ENCODE peak calls at places on chromosome 6, in ten cellular contexts. W is stimulated activated CD4-positive, alpha-beta T cell treated with anti-CD3 and anti-CD28 coated beads, Interleukin-1b, Interleukin-23, amount 100 ng/mL, for 4 hours; M is epithelial cell of esophagus; L is CD8-positive, alpha-beta memory T cell; J is right atrium auricular region; K is HL-60; V is amygdala; A is BJ; S is progenitor cell of endocrine pancreas; T is fibroblast of villous mesenchyme. Y is an unnamed sample.

GRCh38 chr6:96304997-96305396 is 216.6 kb upstream of the UFL1 start:
- DNase-seq in W (no peak), L (no peak), V (no peak), M (peak), J (no peak), K (no peak), S (no peak), T (no peak), A (no peak), Y (no peak)

GRCh38 chr6:26497610-26498009 is 2.5 kb upstream of the BTN1A1 start:
- DNase-seq in S (no peak), L (no peak), J (no peak), T (no peak), A (no peak), K (no peak), V (no peak), M (no peak), W (no peak), Y (no peak)

GRCh38 chr6:169968541-169969270 is 217.3 kb downstream of the ERMARD start:
- DNase-seq in S (no peak), T (no peak), A (no peak), M (no peak), J (peak), W (no peak), L (no peak), K (no peak), V (no peak), Y (no peak)

GRCh38 chr6:101013612-101014195 is 132.6 kb upstream of the ASCC3 start:
- DNase-seq in K (no peak), S (no peak), A (no peak), L (no peak), M (peak), T (no peak), W (no peak), J (no peak), V (no peak), Y (no peak)

GRCh38 chr6:5961836-5962235 is 44.9 kb downstream of the NRN1 start:
- DNase-seq in L (no peak), S (no peak), J (no peak), V (no peak), A (no peak), M (no peak), K (no peak), T (no peak), W (no peak), Y (no peak)

GRCh38 chr6:170284866-170285469 is 5.9 kb downstream of the DLL1 start:
- DNase-seq in J (no peak), T (no peak), A (no peak), K (no peak), V (no peak), S (no peak), M (no peak), W (no peak), L (no peak), Y (no peak)

GRCh38 chr6:84779917-84780316 is 15.5 kb upstream of the TBX18 start:
- DNase-seq in M (no peak), S (no peak), J (no peak), K (no peak), V (no peak), T (no peak), A (no peak), L (no peak), W (no peak), Y (no peak)

GRCh38 chr6:139016337-139017213 is 12.0 kb upstream of the ABRACL start:
- DNase-seq in T (peak), A (no peak), V (no peak), J (no peak), M (no peak), W (no peak), K (peak), S (no peak), L (no peak), Y (no peak)

GRCh38 chr6:53746442-53747103 is 48.2 kb upstream of the LRRC1 start:
- DNase-seq in L (no peak), M (peak), K (no peak), A (no peak), T (no peak), J (no peak), S (no peak), V (no peak), W (no peak), Y (no peak)

GRCh38 chr6:25981529-25982263 is 19.1 kb downstream of the TRIM38 start:
- DNase-seq in K (no peak), V (no peak), J (no peak), S (no peak), M (no peak), T (no peak), W (no peak), A (no peak), L (no peak), Y (no peak)

GRCh38 chr6:43496370-43497128 is 13.6 kb downstream of the LRRC73 start:
- DNase-seq in J (no peak), M (peak), V (no peak), K (no peak), T (peak), W (no peak), A (no peak), S (no peak), L (no peak), Y (no peak)

GRCh38 chr6:3603443-3604130 is 146.7 kb upstream of the SLC22A23 start:
- DNase-seq in S (no peak), K (no peak), M (peak), L (no peak), V (no peak), J (no peak), T (no peak), W (no peak), A (no peak), Y (no peak)

GRCh38 chr6:136501514-136501913 is 48.7 kb downstream of the MAP7 start:
- DNase-seq in S (no peak), L (no peak), T (peak), V (no peak), J (no peak), K (no peak), A (no peak), M (no peak), W (no peak), Y (no peak)

GRCh38 chr6:37511910-37512399 is 12.3 kb upstream of the CCDC167 start:
- DNase-seq in L (no peak), T (no peak), S (no peak), K (no peak), W (no peak), J (no peak), M (no peak), V (no peak), A (no peak), Y (no peak)

GRCh38 chr6:3390698-3391097 is 66.2 kb downstream of the SLC22A23 start:
- DNase-seq in J (peak), A (no peak), K (no peak), V (peak), M (peak), S (no peak), W (no peak), L (no peak), T (no peak), Y (peak)

GRCh38 chr6:166822609-166823008 is 133.7 kb downstream of the RNASET2 start:
- DNase-seq in L (no peak), M (no peak), T (no peak), V (no peak), K (no peak), S (no peak), A (no peak), W (no peak), J (no peak), Y (no peak)

GRCh38 chr6:53294095-53294494 is 54.7 kb downstream of the ELOVL5 start:
- DNase-seq in V (no peak), K (no peak), L (peak), A (no peak), M (no peak), W (no peak), S (peak), T (peak), J (no peak), Y (no peak)

GRCh38 chr6:137883400-137883888 is 16.4 kb downstream of the TNFAIP3 start:
- DNase-seq in M (no peak), L (peak), S (no peak), W (no peak), V (no peak), A (no peak), T (no peak), K (peak), J (no peak), Y (no peak)

GRCh38 chr6:51514396-51515051 is 572.9 kb downstream of the PKHD1 start:
- DNase-seq in W (no peak), T (no peak), M (peak), S (no peak), V (no peak), L (no peak), J (no peak), K (no peak), A (no peak), Y (no peak)

GRCh38 chr6:142374090-142374783 is 72.4 kb downstream of the ADGRG6 start:
- DNase-seq in W (no peak), M (no peak), S (no peak), T (no peak), K (no peak), V (no peak), L (no peak), A (no peak), J (no peak), Y (no peak)

GRCh38 chr6:14454467-14454763 is 336.8 kb downstream of the CD83 start:
- DNase-seq in T (no peak), K (no peak), W (peak), M (peak), L (peak), S (no peak), A (no peak), V (no peak), J (no peak), Y (no peak)

GRCh38 chr6:1744543-1744942 is 134.8 kb downstream of the FOXC1 start:
- DNase-seq in W (no peak), K (no peak), V (no peak), M (no peak), A (no peak), L (no peak), S (no peak), J (no peak), T (no peak), Y (no peak)

GRCh38 chr6:38853236-38853635 is 138.1 kb downstream of the DNAH8 start:
- DNase-seq in V (no peak), T (no peak), M (no peak), S (no peak), A (no peak), K (no peak), L (no peak), W (no peak), J (no peak), Y (no peak)

GRCh38 chr6:35142578-35142977 is 1.4 kb upstream of the TCP11 start:
- DNase-seq in T (no peak), J (no peak), A (no peak), L (no peak), K (peak), V (no peak), S (no peak), M (no peak), W (no peak), Y (no peak)

GRCh38 chr6:92122746-92123145 is 1296.6 kb downstream of the EPHA7 start:
- DNase-seq in J (no peak), L (no peak), A (no peak), K (no peak), T (peak), S (no peak), W (no peak), M (peak), V (no peak), Y (no peak)

GRCh38 chr6:129402244-129402643 is 307.7 kb downstream of the ARHGAP18 start:
- DNase-seq in M (peak), S (no peak), W (no peak), T (peak), J (no peak), K (no peak), A (no peak), V (no peak), L (no peak), Y (no peak)

GRCh38 chr6:113994934-113995342 is 24.0 kb upstream of the HDAC2 start:
- DNase-seq in M (peak), S (no peak), L (no peak), K (peak), J (no peak), W (no peak), T (peak), V (peak), A (peak), Y (peak)

GRCh38 chr6:44145839-44146238 is 12.8 kb upstream of the CAPN11 start:
- DNase-seq in M (no peak), A (no peak), J (no peak), S (no peak), W (no peak), V (no peak), L (no peak), K (no peak), T (no peak), Y (no peak)

GRCh38 chr6:70270287-70271005 is 32.4 kb downstream of the COL9A1 start:
- DNase-seq in K (no peak), L (no peak), A (no peak), T (no peak), V (no peak), S (no peak), J (no peak), W (no peak), M (no peak), Y (no peak)

GRCh38 chr6:38427492-38428210 is 212.1 kb downstream of the BTBD9 start:
- DNase-seq in J (no peak), V (no peak), K (no peak), T (no peak), M (no peak), W (no peak), A (no peak), L (no peak), S (no peak), Y (no peak)

GRCh38 chr6:169070506-169071176 is 183.0 kb downstream of the THBS2 start:
- DNase-seq in T (peak), K (no peak), W (no peak), L (no peak), J (peak), A (peak), M (peak), V (no peak), S (no peak), Y (no peak)

GRCh38 chr6:11785449-11785951 is 6.9 kb upstream of the ADTRP start:
- DNase-seq in T (peak), K (no peak), J (no peak), A (no peak), S (no peak), M (peak), W (no peak), V (no peak), L (no peak), Y (no peak)

GRCh38 chr6:112153926-112154621 is 66.7 kb downstream of the FAM229B start:
- DNase-seq in L (no peak), J (no peak), T (peak), M (peak), W (no peak), V (no peak), S (no peak), A (peak), K (no peak), Y (no peak)

GRCh38 chr6:46170357-46171289 is at the start of gene ENPP5:
- DNase-seq in J (peak), S (peak), W (peak), K (no peak), M (peak), T (no peak), L (peak), V (peak), A (no peak), Y (peak)

GRCh38 chr6:117911660-117912059 is 4.6 kb downstream of the SLC35F1 start:
- DNase-seq in A (no peak), L (no peak), V (no peak), K (no peak), J (no peak), T (no peak), W (no peak), S (no peak), M (no peak), Y (no peak)

GRCh38 chr6:139282684-139283083 is 9.1 kb downstream of the TXLNB start:
- DNase-seq in J (no peak), T (no peak), A (no peak), L (no peak), K (no peak), W (no peak), M (no peak), S (no peak), V (no peak), Y (no peak)

GRCh38 chr6:67361264-67361663 is 1273.8 kb upstream of the ADGRB3 start:
- DNase-seq in K (no peak), S (no peak), L (no peak), V (no peak), M (no peak), J (no peak), T (no peak), A (no peak), W (no peak), Y (no peak)